ENCODE peak calls at places on chromosomes 16 and 17, in five cellular contexts. M, P, B, R and L are unnamed samples. For H3K27me3, the result is how much of the 10 kb centered on the place peaks cover.

GRCh38 chr17:66673668-66674276 is 161.1 kb upstream of the CACNG5 start:
- DNase-seq in B (peak), M (peak), R (peak), P (peak), L (peak)

GRCh38 chr16:23557779-23558330 is 328 bp downstream of the UBFD1 start:
- DNase-seq in P (peak), B (no peak), R (peak), M (peak), L (no peak)

GRCh38 chr17:55238931-55239297 is 25.8 kb upstream of the HLF start:
- DNase-seq in P (no peak), R (peak), B (no peak), M (no peak), L (peak)

GRCh38 chr16:17229766-17230165 is 241.0 kb downstream of the XYLT1 start:
- DNase-seq in M (no peak), B (no peak), P (no peak), R (no peak), L (no peak)

GRCh38 chr17:17108681-17109049 is 66.4 kb downstream of the MPRIP start:
- DNase-seq in P (no peak), M (no peak), R (peak), B (no peak), L (peak)

GRCh38 chr16:67284699-67285646 is 5.6 kb downstream of the PLEKHG4 start:
- DNase-seq in R (peak), M (no peak), B (no peak), P (no peak), L (no peak)

GRCh38 chr16:3738541-3738940 is 21.2 kb upstream of the TRAP1 start:
- DNase-seq in R (peak), B (no peak), P (no peak), M (no peak), L (peak)

GRCh38 chr16:68367034-68367433 is 56.2 kb downstream of the PRMT7 start:
- DNase-seq in M (no peak), R (peak), B (peak), P (no peak), L (no peak)

GRCh38 chr17:79536212-79536840 is 74.5 kb downstream of the RBFOX3 start:
- DNase-seq in M (no peak), P (no peak), B (no peak), R (no peak), L (no peak)

GRCh38 chr16:13296206-13296605 is 394.8 kb downstream of the SHISA9 start:
- DNase-seq in M (no peak), P (no peak), B (no peak), R (no peak), L (no peak)

GRCh38 chr16:13300066-13300465 is 398.7 kb downstream of the SHISA9 start:
- DNase-seq in M (no peak), B (no peak), P (no peak), R (no peak), L (no peak)

DNA sequence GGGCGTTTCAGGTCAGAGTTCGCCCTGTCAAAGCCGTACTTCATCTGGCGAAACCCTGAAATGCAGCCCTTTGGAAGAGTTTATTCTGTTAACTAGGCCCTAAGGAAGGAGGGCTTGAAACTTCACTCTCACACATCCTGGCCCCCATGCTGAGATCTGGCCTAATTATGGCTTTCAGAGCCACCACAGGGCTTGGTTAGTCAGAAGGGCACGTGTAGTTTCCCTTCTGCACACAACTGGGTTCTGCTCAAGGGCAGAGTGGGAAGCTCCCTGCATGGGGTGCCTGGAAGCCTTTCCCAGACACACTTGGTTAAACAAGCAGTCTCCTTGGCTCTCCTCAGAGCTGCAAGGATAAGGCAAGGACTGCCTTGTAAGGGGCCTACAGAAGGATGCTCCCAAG is 397.3 kb downstream of the SHISA9 start:
- DNase-seq in M (no peak), B (no peak), P (no peak), R (no peak), L (no peak)
- H3K4me3 ChIP-seq in M (no peak), B (no peak), P (no peak), R (no peak), L (no peak)

GRCh38 chr17:74584307-74584706 is 7.8 kb downstream of the CD300LD start:
- DNase-seq in R (no peak), M (no peak), B (no peak), P (no peak), L (no peak)
- H3K27me3 ChIP-seq in R (under half), M (under half), B (under half), P (under half), L (under half)

GRCh38 chr16:48997946-48998345 is 283.7 kb downstream of the CBLN1 start:
- DNase-seq in B (no peak), R (no peak), M (no peak), P (no peak), L (no peak)

GRCh38 chr16:48999508-48999907 is 282.1 kb downstream of the CBLN1 start:
- DNase-seq in R (no peak), M (no peak), B (no peak), P (no peak), L (no peak)

GRCh38 chr16:49003022-49003421 is 278.6 kb downstream of the CBLN1 start:
- DNase-seq in B (no peak), M (no peak), P (no peak), R (no peak), L (no peak)

GRCh38 chr16:48999034-48999433 is 282.6 kb downstream of the CBLN1 start:
- DNase-seq in M (no peak), B (no peak), P (no peak), R (no peak), L (no peak)

GRCh38 chr16:49000594-49000993 is 281.0 kb downstream of the CBLN1 start:
- DNase-seq in R (no peak), P (no peak), M (no peak), B (no peak), L (no peak)
- H3K4me3 ChIP-seq in R (no peak), P (no peak), M (no peak), B (no peak), L (no peak)

GRCh38 chr17:2549392-2550211 is 37.9 kb upstream of the METTL16 start:
- DNase-seq in R (no peak), B (peak), M (no peak), P (no peak), L (no peak)

GRCh38 chr17:2551928-2552327 is 40.2 kb upstream of the METTL16 start:
- DNase-seq in B (no peak), P (no peak), R (no peak), M (no peak), L (no peak)

GRCh38 chr17:2547176-2547575 is 35.5 kb upstream of the METTL16 start:
- DNase-seq in R (no peak), B (no peak), M (no peak), P (no peak), L (no peak)

GRCh38 chr17:2551493-2551892 is 39.8 kb upstream of the METTL16 start:
- DNase-seq in B (no peak), M (no peak), R (no peak), P (no peak), L (no peak)
- H3K27me3 ChIP-seq in B (under half), M (under half), R (under half), P (under half), L (under half)